ENCODE peak calls at places on chromosomes 13 and 19, in nine cellular contexts. M is astrocyte of the spinal cord, F is cardiac fibroblast, Z is uterus, Q is Peyer's patch, O is nephron progenitor cell, U is astrocyte of the cerebellum, H is left lung, N is SK-N-SH. P is an unnamed sample.

GRCh38 chr19:44192127-44192526 is 20.2 kb upstream of the ZNF227 start:
- DNase-seq in Q (no peak), U (no peak), N (no peak), Z (no peak), H (no peak), M (no peak), F (no peak), O (no peak), P (no peak)

GRCh38 chr19:20664917-20665781 is 3.8 kb upstream of the ZNF626 start:
- DNase-seq in O (no peak), U (no peak), H (no peak), Z (peak), N (no peak), F (peak), Q (no peak), M (no peak), P (no peak)

GRCh38 chr19:19955208-19955607 is 54.5 kb downstream of the ZNF93 start:
- DNase-seq in Z (no peak), M (no peak), Q (no peak), N (no peak), U (no peak), H (no peak), F (no peak), O (no peak), P (no peak)

GRCh38 chr13:36453518-36453917 is 21.2 kb downstream of the CCNA1 start:
- DNase-seq in F (peak), Q (no peak), N (no peak), Z (no peak), O (no peak), H (no peak), M (peak), U (no peak), P (no peak)

GRCh38 chr19:38452430-38453366 is 19.2 kb downstream of the RYR1 start:
- DNase-seq in U (no peak), N (peak), Z (no peak), M (no peak), Q (no peak), F (no peak), H (peak), O (peak), P (no peak)

GRCh38 chr13:37561031-37561430 is 37.5 kb downstream of the POSTN start:
- DNase-seq in O (no peak), F (peak), H (no peak), U (no peak), Q (no peak), M (no peak), Z (no peak), N (no peak), P (no peak)

GRCh38 chr13:97753942-97754670 is 199.4 kb upstream of the IPO5 start:
- DNase-seq in Q (no peak), H (no peak), N (no peak), O (no peak), Z (no peak), U (no peak), F (no peak), M (no peak), P (no peak)

GRCh38 chr19:53927745-53928144 is 18.7 kb downstream of the CACNG7 start:
- DNase-seq in H (no peak), U (peak), F (peak), M (peak), Q (no peak), O (peak), N (no peak), Z (no peak), P (no peak)

GRCh38 chr13:73069206-73069815 is 10.5 kb downstream of the KLF5 start:
- DNase-seq in Z (no peak), Q (no peak), N (no peak), U (no peak), M (peak), O (no peak), H (no peak), F (no peak), P (no peak)

GRCh38 chr13:39821977-39822376 is 166.5 kb downstream of the COG6 start:
- DNase-seq in Z (no peak), O (no peak), M (no peak), Q (no peak), H (no peak), N (no peak), F (no peak), U (no peak), P (no peak)

GRCh38 chr13:33644607-33645543 is 173.1 kb upstream of the RFC3 start:
- DNase-seq in O (no peak), Q (no peak), N (no peak), M (no peak), H (no peak), Z (peak), F (peak), U (no peak), P (no peak)

GRCh38 chr19:46728208-46728607 is 11.3 kb upstream of the PRKD2 start:
- DNase-seq in Z (peak), U (no peak), M (no peak), O (no peak), Q (no peak), F (no peak), H (peak), N (no peak), P (no peak)

GRCh38 chr13:113758651-113759524 is at the start of gene TMEM255B:
- DNase-seq in N (peak), U (no peak), O (peak), Q (peak), F (peak), M (peak), Z (peak), H (peak), P (peak)
- TF ChIP-seq CTCF in N (peak), U (peak), O (no peak), Q (peak), F (no peak), M (peak), Z (peak), H (no peak), P (peak)

DNA sequence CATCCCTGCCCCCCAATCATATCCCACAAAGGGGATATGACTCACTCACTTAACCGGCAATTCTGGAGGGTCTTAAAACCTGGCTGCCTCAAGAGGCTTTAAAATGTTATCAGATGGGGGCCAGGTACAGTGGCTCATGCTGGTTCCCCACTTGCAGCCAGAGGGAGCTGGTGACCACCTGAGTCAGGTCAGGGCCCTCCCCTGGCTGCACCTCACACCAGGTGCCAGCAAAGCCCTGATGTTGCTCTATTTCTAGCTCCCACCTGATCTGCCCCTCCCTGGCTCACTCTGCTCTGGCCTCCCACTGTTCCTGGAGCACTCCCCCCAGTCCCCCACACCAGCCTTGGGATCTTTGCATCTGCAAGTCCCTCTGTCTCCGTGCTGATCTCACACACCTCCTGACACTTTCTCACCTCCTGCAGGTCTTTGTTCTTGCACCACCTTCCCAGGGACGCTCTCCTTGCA is 14.2 kb downstream of the HPN start:
- DNase-seq in H (no peak), M (no peak), Z (no peak), O (no peak), Q (no peak), F (no peak), U (no peak), N (no peak), P (no peak)
- TF ChIP-seq CTCF in H (no peak), M (peak), Z (no peak), O (peak), Q (peak), F (no peak), U (peak), N (peak), P (no peak)

GRCh38 chr13:111049791-111050538 is 65.1 kb upstream of the ARHGEF7 start:
- DNase-seq in M (peak), F (peak), O (no peak), Q (no peak), N (peak), U (no peak), H (peak), Z (no peak), P (no peak)
- TF ChIP-seq CTCF in M (peak), F (peak), O (peak), Q (peak), N (peak), U (peak), H (peak), Z (peak), P (no peak)

DNA sequence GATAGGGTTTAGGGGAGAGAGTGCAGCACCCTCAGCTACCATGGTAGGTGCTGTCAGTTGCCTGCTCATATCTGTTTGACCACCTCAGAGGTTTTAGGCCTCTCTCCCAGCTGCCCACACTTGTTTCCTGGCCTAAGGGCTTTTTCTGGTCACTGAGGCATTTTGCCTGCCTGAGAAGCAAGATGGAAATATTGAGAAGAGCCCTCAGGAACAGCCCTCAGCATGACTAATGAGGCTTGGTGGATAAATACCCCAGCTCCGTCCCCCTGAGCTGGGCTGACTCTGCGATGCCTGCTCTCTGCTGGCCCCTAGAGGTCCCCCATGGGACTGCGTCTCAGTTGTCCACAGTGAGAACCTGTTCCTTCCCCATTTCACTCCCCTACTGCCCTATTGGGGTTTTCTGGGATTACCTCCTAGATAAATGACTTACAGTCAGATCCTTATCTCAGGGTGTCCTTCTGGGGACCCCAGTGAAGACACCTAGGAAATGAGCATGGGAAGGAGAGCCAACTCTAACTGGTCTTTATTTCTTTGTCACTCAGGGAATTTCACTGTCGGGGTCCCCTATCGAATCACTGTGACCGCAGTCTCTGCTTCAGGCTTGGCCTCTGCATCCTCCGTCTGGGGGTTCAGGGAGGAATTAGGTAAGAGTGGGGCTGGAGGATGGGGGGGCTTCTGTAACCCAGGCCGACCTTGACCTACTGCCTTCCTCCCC is 13.3 kb downstream of the PALM3 start:
- DNase-seq in Q (peak), U (no peak), O (peak), H (peak), M (no peak), F (peak), Z (no peak), N (peak), P (peak)
- TF ChIP-seq CTCF in Q (peak), U (peak), O (peak), H (peak), M (peak), F (peak), Z (peak), N (peak), P (peak)

GRCh38 chr13:23570931-23571330 is 719 bp downstream of the TNFRSF19 start:
- DNase-seq in M (peak), Z (no peak), Q (no peak), F (peak), H (no peak), N (no peak), U (no peak), O (no peak), P (no peak)
- TF ChIP-seq CTCF in M (peak), Z (no peak), Q (no peak), F (peak), H (no peak), N (peak), U (peak), O (peak), P (no peak)

GRCh38 chr13:114017028-114017630 is 43.3 kb upstream of the C13orf46 start:
- DNase-seq in Q (no peak), Z (no peak), H (peak), U (peak), F (peak), M (peak), O (no peak), N (peak), P (no peak)
- TF ChIP-seq CTCF in Q (no peak), Z (no peak), H (no peak), U (peak), F (peak), M (peak), O (peak), N (peak), P (no peak)

DNA sequence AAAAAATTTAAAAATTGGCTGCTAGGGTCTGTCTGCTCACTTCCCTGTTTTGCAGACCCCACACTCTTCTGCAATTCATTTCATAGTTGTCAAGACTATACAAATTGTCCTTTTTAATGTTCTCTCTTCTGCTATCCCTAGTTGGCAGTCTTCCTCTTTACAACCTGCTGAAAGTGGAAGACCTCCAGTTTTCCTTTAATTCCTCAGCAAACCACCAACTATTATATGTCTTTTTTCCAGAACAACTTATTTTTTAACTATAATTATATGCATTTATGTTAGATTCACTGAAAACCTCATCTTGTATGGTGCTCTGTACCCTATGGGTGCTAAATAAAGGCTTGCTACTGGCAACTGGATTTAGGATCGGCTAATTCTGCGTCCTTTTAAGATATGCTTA is 1.1 kb upstream of the PHF11 start:
- DNase-seq in F (no peak), N (no peak), M (no peak), Q (no peak), O (no peak), U (no peak), Z (no peak), H (no peak), P (no peak)
- TF ChIP-seq CTCF in F (no peak), N (no peak), M (no peak), Q (no peak), O (no peak), U (no peak), Z (no peak), H (no peak), P (no peak)

GRCh38 chr13:71240906-71241305 is 626.1 kb downstream of the DACH1 start:
- DNase-seq in Z (no peak), U (peak), N (peak), O (no peak), H (no peak), M (peak), F (peak), Q (no peak), P (no peak)
- TF ChIP-seq CTCF in Z (no peak), U (peak), N (peak), O (peak), H (peak), M (peak), F (peak), Q (peak), P (no peak)

GRCh38 chr19:6710273-6711077 is 10.0 kb downstream of the C3 start:
- DNase-seq in O (no peak), Z (no peak), H (peak), N (no peak), F (no peak), Q (no peak), U (no peak), M (no peak), P (no peak)

GRCh38 chr19:6711078-6711361 is 9.4 kb downstream of the C3 start:
- DNase-seq in H (no peak), U (no peak), Z (no peak), M (no peak), Q (no peak), O (no peak), F (no peak), N (no peak), P (no peak)

GRCh38 chr19:6712231-6712630 is 8.2 kb downstream of the C3 start:
- DNase-seq in U (no peak), N (no peak), Z (no peak), H (peak), O (no peak), F (no peak), M (no peak), Q (no peak), P (no peak)

GRCh38 chr19:6712692-6713670 is 7.5 kb downstream of the C3 start:
- DNase-seq in H (peak), Z (no peak), N (no peak), F (no peak), Q (no peak), O (no peak), M (no peak), U (no peak), P (no peak)

DNA sequence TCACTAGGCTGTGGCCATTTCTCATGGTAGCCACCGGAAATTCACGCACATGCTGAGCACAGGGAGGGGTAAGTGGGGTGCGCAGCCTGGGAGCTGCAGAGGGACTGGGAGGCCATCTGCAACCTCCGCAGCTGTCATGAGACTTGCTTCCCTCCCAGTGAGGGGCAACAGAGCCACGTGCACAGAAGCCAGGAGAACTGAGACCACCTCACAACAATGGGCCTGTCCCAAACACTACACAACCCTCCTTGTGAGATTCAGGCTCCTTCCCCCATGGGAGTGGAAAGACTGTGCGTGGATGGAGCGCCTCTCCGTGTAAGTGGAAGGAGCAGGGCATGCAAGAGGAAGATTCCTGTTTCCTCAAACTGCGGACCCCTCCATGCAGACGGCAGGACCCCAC is 8.8 kb downstream of the C3 start:
- DNase-seq in Z (no peak), U (no peak), M (no peak), H (peak), Q (no peak), N (no peak), O (no peak), F (no peak), P (no peak)
- TF ChIP-seq CTCF in Z (no peak), U (no peak), M (no peak), H (no peak), Q (no peak), N (no peak), O (no peak), F (no peak), P (no peak)